ENCODE peak calls at places on chromosome 16, in four cellular contexts. D is neuronal stem cell, O is H1, B is IMR-90. C is an unnamed sample.

GRCh38 chr16:20515580-20516179 is 60.5 kb downstream of the ACSM2B start:
- DNase-seq in D (no peak), O (no peak), B (no peak), C (no peak)

GRCh38 chr16:54957403-54957802 is 26.7 kb downstream of the IRX5 start:
- DNase-seq in D (no peak), O (peak; percentile 69), B (no peak), C (peak; percentile 54)

GRCh38 chr16:79843631-79844043 is 243.1 kb upstream of the MAF start:
- DNase-seq in D (no peak), O (no peak), B (no peak), C (no peak)

GRCh38 chr16:19639986-19640421 is 78.0 kb downstream of the KNOP1 start:
- DNase-seq in D (no peak), O (no peak), B (no peak), C (no peak)

GRCh38 chr16:15925631-15926030 is 23.8 kb upstream of the ABCC1 start:
- DNase-seq in D (no peak), O (no peak), B (no peak), C (peak; percentile 13)

GRCh38 chr16:17076121-17076757 is 394.5 kb downstream of the XYLT1 start:
- DNase-seq in D (no peak), O (no peak), B (peak; percentile 8), C (no peak)

GRCh38 chr16:31528726-31529397 is 1.2 kb downstream of the AHSP start:
- DNase-seq in D (no peak), O (peak; percentile 54), B (peak; percentile 23), C (peak; percentile 18)

GRCh38 chr16:28910046-28911031 is 14.7 kb downstream of the RABEP2 start:
- DNase-seq in D (no peak), O (no peak), B (peak; percentile 6), C (peak; percentile 9)

GRCh38 chr16:3487521-3488410 is 7.5 kb downstream of the C16orf90 start:
- DNase-seq in D (no peak), O (no peak), B (no peak), C (peak; percentile 27)

GRCh38 chr16:88920618-88921602 is 54.5 kb upstream of the PABPN1L start:
- DNase-seq in D (no peak), O (no peak), B (peak; percentile 61), C (no peak)

GRCh38 chr16:25747160-25747758 is 55.5 kb downstream of the HS3ST4 start:
- DNase-seq in D (peak; percentile 56), O (peak; percentile 79), B (no peak), C (peak; percentile 60)

GRCh38 chr16:69509125-69509524 is 56.6 kb upstream of the NFAT5 start:
- DNase-seq in D (no peak), O (no peak), B (no peak), C (no peak)

GRCh38 chr16:29926675-29927522 is 873 bp upstream of the KCTD13 start:
- DNase-seq in D (no peak), O (peak; percentile 49), B (peak; percentile 23), C (no peak)

GRCh38 chr16:76780556-76780955 is 410.4 kb upstream of the MON1B start:
- DNase-seq in D (no peak), O (no peak), B (no peak), C (no peak)

GRCh38 chr16:4330277-4330882 is 14.5 kb downstream of the GLIS2 start:
- DNase-seq in D (no peak), O (peak; percentile 91), B (peak; percentile 63), C (peak; percentile 62)

GRCh38 chr16:48353565-48354163 is 31.5 kb downstream of the SIAH1 start:
- DNase-seq in D (peak; percentile 56), O (peak; percentile 63), B (peak; percentile 75), C (peak; percentile 93)

GRCh38 chr16:80751167-80751566 is 53.2 kb downstream of the CDYL2 start:
- DNase-seq in D (no peak), O (no peak), B (peak; percentile 47), C (peak; percentile 17)

GRCh38 chr16:83928341-83929055 is 24.5 kb upstream of the OSGIN1 start:
- DNase-seq in D (no peak), O (no peak), B (peak; percentile 85), C (peak; percentile 28)

GRCh38 chr16:49586466-49586865 is 212.9 kb downstream of the C16orf78 start:
- DNase-seq in D (no peak), O (no peak), B (no peak), C (no peak)

GRCh38 chr16:77871932-77872331 is 83.6 kb downstream of the VAT1L start:
- DNase-seq in D (no peak), O (no peak), B (no peak), C (no peak)

GRCh38 chr16:64475627-64476351 is 646.1 kb downstream of the CDH11 start:
- DNase-seq in D (no peak), O (no peak), B (peak; percentile 4), C (no peak)

GRCh38 chr16:8998114-8998513 is 34.4 kb upstream of the USP7 start:
- DNase-seq in D (no peak), O (no peak), B (peak; percentile 54), C (no peak)

GRCh38 chr16:67964477-67965131 is 3.8 kb downstream of the SLC12A4 start:
- DNase-seq in D (no peak), O (no peak), B (no peak), C (no peak)

GRCh38 chr16:74107795-74108610 is 188.6 kb upstream of the PSMD7 start:
- DNase-seq in D (peak; percentile 39), O (peak; percentile 85), B (peak; percentile 2), C (peak; percentile 80)

GRCh38 chr16:54699656-54700055 is 231.0 kb upstream of the IRX5 start:
- DNase-seq in D (no peak), O (no peak), B (no peak), C (no peak)

GRCh38 chr16:74034862-74035261 is 261.8 kb upstream of the PSMD7 start:
- DNase-seq in D (peak; percentile 36), O (no peak), B (peak; percentile 11), C (peak; percentile 54)

GRCh38 chr16:25213709-25214416 is 2.9 kb upstream of the AQP8 start:
- DNase-seq in D (no peak), O (no peak), B (no peak), C (no peak)

GRCh38 chr16:27251561-27252205 is 16.9 kb downstream of the NSMCE1 start:
- DNase-seq in D (no peak), O (no peak), B (no peak), C (no peak)
- H3K18ac ChIP-seq in D (no peak overlapping the region), O (no peak overlapping the region), B (peak overlapping the region; percentile 70), C (no peak overlapping the region)

GRCh38 chr16:57574086-57574485 is 31.6 kb downstream of the ADGRG5 start:
- DNase-seq in D (no peak), O (no peak), B (no peak), C (no peak)
- H3K4me2 ChIP-seq in D (no peak overlapping the region), O (no peak overlapping the region), B (no peak overlapping the region), C (no peak overlapping the region)

GRCh38 chr16:58176608-58177346 is 21.1 kb downstream of the CSNK2A2 start:
- DNase-seq in D (no peak), O (no peak), B (no peak), C (no peak)

GRCh38 chr16:58177347-58177710 is 20.6 kb downstream of the CSNK2A2 start:
- DNase-seq in D (no peak), O (no peak), B (no peak), C (no peak)
- H3K4me3 ChIP-seq in D (no peak overlapping the region), O (no peak overlapping the region), B (no peak overlapping the region), C (no peak overlapping the region)

DNA sequence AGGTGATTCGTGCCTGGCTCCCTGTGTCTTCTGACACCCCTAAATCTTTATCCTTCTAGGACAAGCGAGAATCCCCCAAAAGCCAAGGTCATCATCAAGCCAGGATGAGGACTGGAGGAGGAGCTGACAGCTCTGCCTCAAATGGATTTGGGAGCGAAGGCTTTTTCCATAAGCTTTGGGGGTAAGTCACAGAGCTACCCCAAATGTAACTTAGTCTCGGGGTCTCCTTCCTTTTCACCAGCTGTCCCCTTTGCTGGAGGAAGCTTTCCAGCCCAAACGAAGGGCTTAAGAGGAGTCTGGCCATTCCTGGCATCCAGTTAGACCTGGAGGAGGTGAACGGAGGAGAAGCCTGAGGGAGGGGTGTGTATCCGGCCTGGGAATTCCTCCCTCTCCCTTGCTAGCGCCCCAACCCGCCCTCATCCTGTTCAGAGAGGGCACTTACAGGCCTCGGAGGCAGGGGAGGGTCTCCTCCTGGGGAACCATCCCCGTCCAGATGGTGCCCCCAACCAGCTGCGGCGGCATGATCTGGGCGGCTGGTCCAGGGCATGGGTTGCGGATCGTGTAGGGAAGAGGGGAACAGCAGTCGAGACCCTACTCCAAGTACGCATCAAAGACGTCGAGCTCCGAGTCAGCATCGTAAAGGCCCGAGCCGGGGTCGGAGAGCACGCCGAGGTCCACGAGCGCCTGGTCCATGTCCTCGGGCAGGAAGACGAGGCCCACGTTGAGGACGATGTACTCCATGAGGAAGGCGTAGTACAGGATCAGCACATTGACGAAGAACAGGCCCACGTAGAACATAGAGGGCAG is 938 bp downstream of the DEXI start:
- DNase-seq in D (no peak), O (peak; percentile 58), B (no peak), C (peak; percentile 56)
- H3K18ac ChIP-seq in D (peak overlapping the region; percentile 72), O (no peak overlapping the region), B (no peak overlapping the region), C (no peak overlapping the region)

GRCh38 chr16:1194665-1195392 is 30.2 kb downstream of the TPSG1 start:
- DNase-seq in D (no peak), O (peak; percentile 83), B (no peak), C (no peak)

GRCh38 chr16:1193143-1193824 is 31.8 kb downstream of the TPSG1 start:
- DNase-seq in D (no peak), O (no peak), B (no peak), C (no peak)

GRCh38 chr16:1195393-1195666 is 29.7 kb downstream of the TPSG1 start:
- DNase-seq in D (no peak), O (no peak), B (no peak), C (no peak)

GRCh38 chr16:1192384-1193073 is 32.5 kb downstream of the TPSG1 start:
- DNase-seq in D (no peak), O (no peak), B (no peak), C (no peak)

DNA sequence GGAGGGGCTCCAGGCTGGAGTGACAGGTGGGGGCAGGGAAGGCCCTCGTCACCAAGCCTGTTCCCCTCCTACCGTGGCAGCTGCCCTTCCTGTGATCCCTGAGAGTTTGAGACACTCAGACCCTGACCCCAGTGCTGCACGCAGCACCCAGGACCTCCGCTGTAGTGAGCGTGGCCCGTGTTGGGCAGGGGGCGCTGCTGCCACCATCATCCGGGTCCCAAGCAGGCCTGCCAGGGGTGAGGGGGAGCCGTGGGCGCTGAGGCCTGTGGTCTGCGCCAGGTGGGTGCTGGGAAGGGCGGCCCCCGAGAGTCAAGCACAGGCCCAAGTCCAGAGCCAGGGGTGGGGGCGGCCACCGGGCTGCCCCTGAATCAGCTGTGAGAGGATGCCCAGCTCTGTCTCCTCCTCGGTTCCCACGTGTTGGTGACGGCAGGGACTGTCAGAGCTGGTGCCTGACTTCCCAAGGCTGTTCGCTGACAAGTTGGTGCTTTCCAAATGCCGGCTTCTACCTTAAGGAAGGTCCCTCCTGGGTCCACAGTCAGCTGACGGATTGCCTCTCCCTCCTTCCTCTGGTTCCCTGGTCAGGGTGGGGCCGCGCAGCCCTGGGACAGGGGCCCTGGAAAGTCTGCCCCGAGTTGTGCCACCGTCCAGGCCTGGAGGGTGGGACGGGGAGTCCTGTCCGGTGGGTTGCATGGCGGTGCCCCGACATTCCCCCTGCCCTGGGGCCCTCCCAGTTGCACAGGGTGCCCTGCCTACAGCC is 31.1 kb downstream of the TPSG1 start:
- DNase-seq in D (no peak), O (peak; percentile 61), B (no peak), C (no peak)
- H3K4me2 ChIP-seq in D (peak overlapping the region; percentile 11), O (no peak overlapping the region), B (no peak overlapping the region), C (no peak overlapping the region)

GRCh38 chr16:85353839-85354622 is 241.8 kb upstream of the CIBAR2 start:
- DNase-seq in D (no peak), O (no peak), B (no peak), C (no peak)
- H3K4me3 ChIP-seq in D (no peak overlapping the region), O (no peak overlapping the region), B (no peak overlapping the region), C (no peak overlapping the region)